ENCODE peak calls at places on chromosomes 16 and 17, in six cellular contexts. K is psoas muscle, S is fibroblast of lung, B is cardiac fibroblast, Y is endothelial cell, N is cardiac muscle cell. E is an unnamed sample.

GRCh38 chr17:27919120-27919519 is 26.0 kb upstream of the LYRM9 start:
- DNase-seq in K (no peak), S (no peak), B (peak), Y (no peak), N (peak), E (no peak)

GRCh38 chr16:52912565-52913173 is 140.0 kb downstream of the CHD9NB start:
- DNase-seq in K (peak), S (peak), B (peak), Y (peak), N (peak), E (no peak)

GRCh38 chr17:40854175-40854814 is 12.7 kb downstream of the KRT12 start:
- DNase-seq in K (no peak), S (peak), B (peak), Y (no peak), N (peak), E (no peak)

GRCh38 chr16:14489460-14489859 is 140.6 kb downstream of the PARN start:
- DNase-seq in K (no peak), S (no peak), B (no peak), Y (peak), N (peak), E (no peak)

GRCh38 chr17:50356418-50356817 is 10.5 kb downstream of the XYLT2 start:
- DNase-seq in K (no peak), S (no peak), B (no peak), Y (no peak), N (no peak), E (no peak)

GRCh38 chr17:34156401-34156740 is 98.7 kb upstream of the CCL2 start:
- DNase-seq in K (no peak), S (no peak), B (no peak), Y (no peak), N (no peak), E (no peak)

GRCh38 chr16:5490499-5490898 is 392.9 kb upstream of the EEF2KMT start:
- DNase-seq in K (no peak), S (no peak), B (peak), Y (peak), N (no peak), E (no peak)

GRCh38 chr16:57372372-57373116 is at the start of gene CX3CL1:
- DNase-seq in K (no peak), S (no peak), B (no peak), Y (peak), N (peak), E (no peak)

GRCh38 chr17:45035848-45036247 is 15.6 kb downstream of the DCAKD start:
- DNase-seq in K (no peak), S (no peak), B (no peak), Y (no peak), N (no peak), E (no peak)

GRCh38 chr16:10979717-10980601 is 35.6 kb downstream of the CLEC16A start:
- DNase-seq in K (peak), S (no peak), B (peak), Y (no peak), N (peak), E (no peak)

DNA sequence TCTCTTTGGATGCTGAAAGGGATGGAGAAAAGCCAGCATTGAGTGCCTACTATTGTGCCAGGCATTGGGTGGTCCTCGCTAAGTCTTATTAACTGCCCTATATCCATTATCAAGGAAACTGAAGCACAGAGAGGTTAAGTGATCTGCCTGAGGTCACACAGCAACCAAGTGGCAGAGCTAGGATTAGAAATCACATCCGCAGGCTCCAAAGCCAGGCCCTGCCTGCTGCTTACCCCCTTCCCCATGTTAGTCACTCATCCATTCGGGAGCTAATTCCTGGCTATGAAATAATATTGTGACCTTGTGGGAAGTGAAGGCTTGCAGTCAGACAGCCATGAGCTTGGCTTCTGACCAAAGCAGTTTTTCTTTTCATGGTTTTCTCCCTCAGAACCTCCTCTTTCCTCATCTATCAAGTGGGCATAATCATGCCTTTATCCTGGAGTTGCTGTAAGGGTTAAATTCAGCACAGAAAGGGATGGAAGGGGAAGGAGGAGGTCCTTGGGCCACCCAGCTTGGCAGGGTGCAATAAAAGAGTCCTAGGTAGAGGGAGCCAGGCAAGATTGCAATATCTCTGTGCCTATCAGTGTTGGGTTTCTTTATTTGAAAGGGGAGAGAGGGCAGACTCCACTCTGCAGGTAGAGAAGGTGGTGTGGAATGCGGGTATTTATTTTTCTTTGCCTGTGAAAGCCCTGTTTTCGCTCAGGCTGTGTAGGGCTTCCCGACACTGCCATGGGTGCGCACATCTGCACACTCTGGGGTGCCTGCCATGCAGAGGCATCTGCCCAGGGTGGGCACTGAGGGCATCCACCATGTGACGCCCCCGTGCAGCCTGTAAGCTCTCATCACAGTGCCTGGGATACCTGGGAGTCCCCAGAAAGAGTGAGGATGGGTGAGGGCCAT is 11.3 kb downstream of the RAI1 start:
- DNase-seq in K (no peak), S (no peak), B (no peak), Y (no peak), N (no peak), E (no peak)
- TF ChIP-seq CTCF in K (no peak), S (no peak), B (no peak), Y (no peak), N (no peak), E (no peak)

GRCh38 chr17:9402590-9403199 is 172.9 kb downstream of the STX8 start:
- DNase-seq in K (no peak), S (peak), B (peak), Y (peak), N (peak), E (no peak)
- TF ChIP-seq CTCF in K (peak), S (peak), B (peak), Y (peak), N (peak), E (no peak)

GRCh38 chr17:80256034-80256350 is 4.7 kb upstream of the RNF213 start:
- DNase-seq in K (no peak), S (no peak), B (no peak), Y (no peak), N (no peak), E (no peak)

GRCh38 chr17:80251966-80252365 is 8.7 kb upstream of the RNF213 start:
- DNase-seq in K (peak), S (no peak), B (no peak), Y (no peak), N (no peak), E (no peak)

GRCh38 chr17:80254396-80255241 is 6.0 kb upstream of the RNF213 start:
- DNase-seq in K (peak), S (peak), B (peak), Y (no peak), N (peak), E (no peak)

GRCh38 chr17:80253631-80254395 is 6.8 kb upstream of the RNF213 start:
- DNase-seq in K (peak), S (no peak), B (no peak), Y (no peak), N (no peak), E (no peak)

GRCh38 chr17:80252871-80253270 is 7.8 kb upstream of the RNF213 start:
- DNase-seq in K (peak), S (peak), B (no peak), Y (peak), N (peak), E (peak)
- TF ChIP-seq CTCF in K (peak), S (peak), B (peak), Y (no peak), N (peak), E (no peak)

GRCh38 chr16:2056077-2056476 is 8.3 kb downstream of the TSC2 start:
- DNase-seq in K (no peak), S (no peak), B (peak), Y (no peak), N (no peak), E (no peak)
- TF ChIP-seq CTCF in K (peak), S (peak), B (peak), Y (no peak), N (no peak), E (no peak)

DNA sequence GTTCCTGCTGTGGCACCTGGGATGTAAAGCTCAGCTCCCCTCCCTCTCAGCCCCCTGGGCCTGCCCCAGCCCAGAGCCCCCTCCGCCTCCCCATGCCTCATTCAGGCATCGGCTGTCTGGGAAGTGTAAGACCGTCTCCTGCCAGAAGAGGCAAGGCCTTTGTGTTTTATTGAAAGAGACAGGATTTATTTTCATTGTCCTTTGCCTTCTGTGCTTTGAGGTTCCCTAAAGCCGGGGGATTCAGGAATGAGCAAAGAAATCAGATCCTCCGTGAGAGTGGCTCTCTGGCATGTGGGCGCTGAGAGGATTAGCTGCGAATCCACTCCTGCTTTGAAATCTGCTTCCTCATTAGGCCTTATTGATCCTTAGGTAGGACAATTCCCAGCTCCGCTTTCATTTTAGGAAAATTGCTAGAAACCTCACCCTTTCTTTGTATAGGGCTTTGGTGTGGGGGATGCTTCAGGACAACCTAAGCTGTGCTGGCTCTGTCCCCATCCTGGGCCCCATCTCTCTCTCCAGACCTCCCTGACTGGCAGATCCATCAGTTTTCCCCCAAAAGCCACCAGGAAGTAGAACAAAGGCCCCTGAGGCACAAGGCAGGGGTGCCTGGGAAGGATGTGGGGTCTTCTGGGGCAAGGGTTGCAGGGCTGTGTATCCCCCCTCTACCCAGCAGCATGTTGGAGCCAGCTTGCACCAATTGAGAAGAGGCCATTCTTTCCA is 211.4 kb upstream of the TNRC6C start:
- DNase-seq in K (no peak), S (no peak), B (no peak), Y (no peak), N (no peak), E (no peak)
- TF ChIP-seq CTCF in K (no peak), S (no peak), B (no peak), Y (no peak), N (no peak), E (no peak)

GRCh38 chr16:29896841-29897240 is 2.5 kb downstream of the SEZ6L2 start:
- DNase-seq in K (peak), S (no peak), B (no peak), Y (no peak), N (no peak), E (no peak)

GRCh38 chr16:29893553-29893952 is 5.8 kb downstream of the SEZ6L2 start:
- DNase-seq in K (no peak), S (no peak), B (no peak), Y (no peak), N (no peak), E (no peak)

GRCh38 chr16:29894352-29894751 is 5.0 kb downstream of the SEZ6L2 start:
- DNase-seq in K (no peak), S (no peak), B (no peak), Y (no peak), N (no peak), E (no peak)

GRCh38 chr16:29892458-29892813 is 6.9 kb downstream of the SEZ6L2 start:
- DNase-seq in K (no peak), S (no peak), B (no peak), Y (no peak), N (no peak), E (no peak)

GRCh38 chr16:29891525-29892457 is 7.6 kb downstream of the SEZ6L2 start:
- DNase-seq in K (peak), S (no peak), B (no peak), Y (no peak), N (peak), E (no peak)
- TF ChIP-seq CTCF in K (no peak), S (no peak), B (no peak), Y (no peak), N (no peak), E (no peak)

GRCh38 chr17:37701424-37702020 is 43.3 kb downstream of the HNF1B start:
- DNase-seq in K (no peak), S (peak), B (peak), Y (peak), N (peak), E (peak)

GRCh38 chr17:37698856-37699255 is 46.0 kb downstream of the HNF1B start:
- DNase-seq in K (no peak), S (no peak), B (no peak), Y (no peak), N (no peak), E (no peak)

GRCh38 chr17:37699285-37699973 is 45.4 kb downstream of the HNF1B start:
- DNase-seq in K (no peak), S (no peak), B (no peak), Y (no peak), N (peak), E (no peak)

GRCh38 chr17:37700881-37701280 is 44.0 kb downstream of the HNF1B start:
- DNase-seq in K (no peak), S (no peak), B (no peak), Y (no peak), N (no peak), E (no peak)

GRCh38 chr17:37702605-37703004 is 42.3 kb downstream of the HNF1B start:
- DNase-seq in K (no peak), S (peak), B (peak), Y (no peak), N (peak), E (no peak)
- TF ChIP-seq CTCF in K (no peak), S (no peak), B (no peak), Y (no peak), N (no peak), E (no peak)

GRCh38 chr17:77819497-77819896 is 139.0 kb upstream of the TNRC6C start:
- DNase-seq in K (no peak), S (no peak), B (no peak), Y (no peak), N (no peak), E (no peak)

GRCh38 chr17:77822302-77823030 is 136.0 kb upstream of the TNRC6C start:
- DNase-seq in K (peak), S (no peak), B (no peak), Y (no peak), N (peak), E (no peak)

GRCh38 chr17:77817953-77818352 is 140.6 kb upstream of the TNRC6C start:
- DNase-seq in K (no peak), S (no peak), B (no peak), Y (no peak), N (no peak), E (no peak)

GRCh38 chr17:77824102-77824779 is 134.3 kb upstream of the TNRC6C start:
- DNase-seq in K (no peak), S (no peak), B (no peak), Y (no peak), N (no peak), E (no peak)

DNA sequence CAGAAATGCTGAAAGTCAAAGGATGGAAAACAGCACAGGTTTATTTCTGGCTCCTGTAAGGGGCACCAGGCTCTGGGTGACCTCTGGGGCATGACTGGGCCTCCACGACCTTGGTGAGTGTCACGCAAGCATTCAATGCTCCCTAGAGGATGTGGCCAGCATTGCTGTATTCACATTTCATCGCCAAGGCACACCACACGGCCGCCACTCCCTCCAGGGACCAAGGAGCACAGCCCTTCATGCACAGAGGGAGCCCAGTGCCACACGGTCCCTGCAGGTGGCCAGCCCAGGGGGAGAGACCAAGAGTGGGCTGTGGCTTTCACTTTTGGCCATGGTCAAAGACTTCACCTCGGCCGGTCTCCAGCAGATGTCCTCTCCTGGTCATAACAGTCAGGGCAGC is 137.4 kb upstream of the TNRC6C start:
- DNase-seq in K (peak), S (no peak), B (no peak), Y (no peak), N (no peak), E (no peak)
- TF ChIP-seq CTCF in K (peak), S (no peak), B (no peak), Y (no peak), N (no peak), E (no peak)

E was measured in activated B cell treated with CpG ODN at 0.5 μM for 24 hours.